ENCODE peak calls at places on chromosomes 1 and 21, in six cellular contexts. One of them, this sample, is unnamed.

GRCh38 chr1:55061000-55061705 is 21.8 kb downstream of the PCSK9 start:
- DNase-seq in upper lobe of right lung: peak; percentile 65
- DNase-seq in breast epithelium: no peak
- DNase-seq in IMR-90: no peak
- DNase-seq in thoracic aorta: no peak
- DNase-seq in HCT116: no peak
- DNase-seq in this sample: no peak

GRCh38 chr1:234600418-234601216 is 9.4 kb downstream of the IRF2BP2 start:
- DNase-seq in IMR-90: no peak
- DNase-seq in thoracic aorta: no peak
- DNase-seq in HCT116: peak; percentile 51
- DNase-seq in breast epithelium: no peak
- DNase-seq in upper lobe of right lung: no peak
- DNase-seq in this sample: no peak

GRCh38 chr1:31769720-31770390 is 5.7 kb upstream of the ADGRB2 start:
- DNase-seq in breast epithelium: peak; percentile 60
- DNase-seq in IMR-90: no peak
- DNase-seq in thoracic aorta: no peak
- DNase-seq in upper lobe of right lung: no peak
- DNase-seq in HCT116: no peak
- DNase-seq in this sample: no peak

GRCh38 chr1:111906816-111907215 is 82.7 kb downstream of the KCND3 start:
- DNase-seq in breast epithelium: no peak
- DNase-seq in thoracic aorta: no peak
- DNase-seq in HCT116: no peak
- DNase-seq in IMR-90: no peak
- DNase-seq in upper lobe of right lung: no peak
- DNase-seq in this sample: no peak

GRCh38 chr1:152479792-152480595 is 30.6 kb upstream of the LCE5A start:
- DNase-seq in IMR-90: peak; percentile 10
- DNase-seq in breast epithelium: no peak
- DNase-seq in upper lobe of right lung: peak; percentile 70
- DNase-seq in HCT116: peak; percentile 63
- DNase-seq in thoracic aorta: no peak
- DNase-seq in this sample: peak; percentile 47

GRCh38 chr1:45353685-45354084 is 13.4 kb upstream of the MUTYH start:
- DNase-seq in IMR-90: no peak
- DNase-seq in upper lobe of right lung: no peak
- DNase-seq in breast epithelium: no peak
- DNase-seq in thoracic aorta: no peak
- DNase-seq in HCT116: no peak
- DNase-seq in this sample: no peak

GRCh38 chr1:180898441-180899219 is 14.1 kb upstream of the KIAA1614 start:
- DNase-seq in upper lobe of right lung: no peak
- DNase-seq in IMR-90: peak; percentile 12
- DNase-seq in HCT116: no peak
- DNase-seq in breast epithelium: no peak
- DNase-seq in thoracic aorta: no peak
- DNase-seq in this sample: no peak

GRCh38 chr1:172935062-172935592 is 115.6 kb downstream of the TNFSF18 start:
- DNase-seq in thoracic aorta: no peak
- DNase-seq in HCT116: no peak
- DNase-seq in breast epithelium: no peak
- DNase-seq in IMR-90: peak; percentile 56
- DNase-seq in upper lobe of right lung: no peak
- DNase-seq in this sample: no peak

GRCh38 chr1:161502641-161503393 is 2.4 kb upstream of the FCGR2A start:
- DNase-seq in thoracic aorta: no peak
- DNase-seq in HCT116: no peak
- DNase-seq in IMR-90: peak; percentile 24
- DNase-seq in breast epithelium: no peak
- DNase-seq in upper lobe of right lung: no peak
- DNase-seq in this sample: no peak

GRCh38 chr1:161510477-161510876 is 5.2 kb downstream of the FCGR2A start:
- DNase-seq in breast epithelium: no peak
- DNase-seq in thoracic aorta: no peak
- DNase-seq in upper lobe of right lung: no peak
- DNase-seq in IMR-90: no peak
- DNase-seq in HCT116: no peak
- DNase-seq in this sample: no peak

GRCh38 chr1:161503394-161503748 is 1.9 kb upstream of the FCGR2A start:
- DNase-seq in upper lobe of right lung: no peak
- DNase-seq in thoracic aorta: no peak
- DNase-seq in HCT116: no peak
- DNase-seq in IMR-90: no peak
- DNase-seq in breast epithelium: no peak
- DNase-seq in this sample: no peak

GRCh38 chr1:161505892-161506173 is 576 bp downstream of the FCGR2A start:
- DNase-seq in thoracic aorta: no peak
- DNase-seq in breast epithelium: no peak
- DNase-seq in upper lobe of right lung: no peak
- DNase-seq in IMR-90: no peak
- DNase-seq in HCT116: no peak
- DNase-seq in this sample: no peak

DNA sequence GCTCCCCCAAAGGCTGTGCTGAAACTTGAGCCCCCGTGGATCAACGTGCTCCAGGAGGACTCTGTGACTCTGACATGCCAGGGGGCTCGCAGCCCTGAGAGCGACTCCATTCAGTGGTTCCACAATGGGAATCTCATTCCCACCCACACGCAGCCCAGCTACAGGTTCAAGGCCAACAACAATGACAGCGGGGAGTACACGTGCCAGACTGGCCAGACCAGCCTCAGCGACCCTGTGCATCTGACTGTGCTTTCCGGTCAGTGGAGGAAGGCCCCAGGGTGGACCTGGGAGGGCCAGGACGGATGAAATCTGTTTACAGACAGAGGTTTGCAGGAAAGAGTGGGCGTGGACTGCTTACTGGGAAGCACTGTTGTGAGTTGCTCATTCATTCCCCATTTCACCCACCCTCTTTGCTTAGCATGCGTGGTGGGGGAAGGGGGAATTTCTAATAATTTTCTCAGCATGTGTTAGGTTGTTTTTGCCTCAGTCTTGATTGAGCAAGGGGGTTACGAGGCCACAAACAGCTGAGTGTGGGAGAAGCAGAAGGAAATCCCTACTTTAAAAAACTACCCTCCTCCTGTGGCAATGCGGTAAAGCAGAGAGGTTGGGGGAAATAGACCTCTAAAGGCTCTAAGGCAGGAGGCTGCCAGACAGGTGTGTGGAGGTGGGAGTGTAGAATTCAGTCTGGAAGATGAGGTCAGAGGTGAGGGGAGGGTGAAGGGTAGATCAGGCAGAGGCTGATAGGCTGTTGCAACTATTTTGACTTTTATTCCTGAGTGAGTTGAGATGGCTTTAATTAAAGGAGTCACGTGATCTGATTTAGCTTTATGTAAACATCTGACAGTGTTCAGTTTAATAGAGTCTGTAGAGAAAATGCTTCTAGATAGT is 1.3 kb downstream of the FCGR2A start:
- DNase-seq in IMR-90: peak; percentile 54
- DNase-seq in thoracic aorta: no peak
- DNase-seq in HCT116: no peak
- DNase-seq in breast epithelium: no peak
- DNase-seq in upper lobe of right lung: peak; percentile 76
- DNase-seq in this sample: no peak
- H3K27ac ChIP-seq in IMR-90: no peak overlapping the region
- H3K27ac ChIP-seq in thoracic aorta: peak overlapping the region; percentile 35
- H3K27ac ChIP-seq in HCT116: no peak overlapping the region
- H3K27ac ChIP-seq in breast epithelium: no peak overlapping the region
- H3K27ac ChIP-seq in upper lobe of right lung: peak overlapping the region; percentile 65
- H3K27ac ChIP-seq in this sample: no peak overlapping the region

GRCh38 chr1:161020573-161021167 is at the start of gene F11R:
- DNase-seq in HCT116: no peak
- DNase-seq in IMR-90: no peak
- DNase-seq in thoracic aorta: no peak
- DNase-seq in breast epithelium: peak; percentile 50
- DNase-seq in upper lobe of right lung: peak; percentile 87
- DNase-seq in this sample: peak; percentile 80

GRCh38 chr1:161021168-161021958 is 411 bp upstream of the F11R start:
- DNase-seq in thoracic aorta: no peak
- DNase-seq in breast epithelium: peak; percentile 99
- DNase-seq in HCT116: peak; percentile 99
- DNase-seq in upper lobe of right lung: peak; percentile 98
- DNase-seq in IMR-90: peak; percentile 20
- DNase-seq in this sample: peak; percentile 99

GRCh38 chr1:161018631-161018930 is 2.4 kb downstream of the F11R start:
- DNase-seq in thoracic aorta: no peak
- DNase-seq in breast epithelium: no peak
- DNase-seq in upper lobe of right lung: no peak
- DNase-seq in HCT116: no peak
- DNase-seq in IMR-90: no peak
- DNase-seq in this sample: no peak

GRCh38 chr1:161019767-161020572 is 982 bp downstream of the F11R start:
- DNase-seq in thoracic aorta: no peak
- DNase-seq in HCT116: no peak
- DNase-seq in upper lobe of right lung: peak; percentile 23
- DNase-seq in IMR-90: no peak
- DNase-seq in breast epithelium: no peak
- DNase-seq in this sample: no peak

DNA sequence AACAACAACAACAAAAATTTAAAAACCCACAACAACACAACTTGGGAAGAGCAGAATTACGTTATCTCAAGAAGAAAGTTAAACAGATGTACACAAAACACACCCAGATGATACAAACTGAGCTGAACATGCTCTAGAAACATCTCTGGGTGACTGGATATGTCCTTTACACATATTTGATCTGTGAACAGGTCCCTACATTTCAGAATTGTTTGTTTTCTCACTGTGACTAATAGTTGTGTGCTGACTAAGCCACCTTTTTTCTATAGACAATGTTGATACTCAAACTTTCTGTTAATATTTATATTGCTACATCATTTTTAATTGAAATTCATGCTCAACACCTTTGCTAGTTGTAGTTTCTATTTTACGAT is 994 bp upstream of the F11R start:
- DNase-seq in breast epithelium: no peak
- DNase-seq in HCT116: no peak
- DNase-seq in upper lobe of right lung: no peak
- DNase-seq in IMR-90: peak; percentile 33
- DNase-seq in thoracic aorta: no peak
- DNase-seq in this sample: no peak
- H3K4me3 ChIP-seq in breast epithelium: peak overlapping the region; percentile 84
- H3K4me3 ChIP-seq in HCT116: peak overlapping the region; percentile 67
- H3K4me3 ChIP-seq in upper lobe of right lung: peak overlapping the region; percentile 69
- H3K4me3 ChIP-seq in IMR-90: no peak overlapping the region
- H3K4me3 ChIP-seq in thoracic aorta: no peak overlapping the region
- H3K4me3 ChIP-seq in this sample: no peak overlapping the region

GRCh38 chr1:147786536-147786935 is 26.1 kb upstream of the GJA5 start:
- DNase-seq in breast epithelium: no peak
- DNase-seq in IMR-90: no peak
- DNase-seq in thoracic aorta: no peak
- DNase-seq in HCT116: no peak
- DNase-seq in upper lobe of right lung: no peak
- DNase-seq in this sample: no peak

GRCh38 chr1:147781056-147781471 is 20.7 kb upstream of the GJA5 start:
- DNase-seq in breast epithelium: no peak
- DNase-seq in thoracic aorta: no peak
- DNase-seq in HCT116: no peak
- DNase-seq in IMR-90: peak; percentile 3
- DNase-seq in upper lobe of right lung: no peak
- DNase-seq in this sample: no peak

GRCh38 chr1:147787765-147788164 is 27.4 kb upstream of the GJA5 start:
- DNase-seq in IMR-90: no peak
- DNase-seq in thoracic aorta: no peak
- DNase-seq in HCT116: no peak
- DNase-seq in upper lobe of right lung: no peak
- DNase-seq in breast epithelium: no peak
- DNase-seq in this sample: no peak

DNA sequence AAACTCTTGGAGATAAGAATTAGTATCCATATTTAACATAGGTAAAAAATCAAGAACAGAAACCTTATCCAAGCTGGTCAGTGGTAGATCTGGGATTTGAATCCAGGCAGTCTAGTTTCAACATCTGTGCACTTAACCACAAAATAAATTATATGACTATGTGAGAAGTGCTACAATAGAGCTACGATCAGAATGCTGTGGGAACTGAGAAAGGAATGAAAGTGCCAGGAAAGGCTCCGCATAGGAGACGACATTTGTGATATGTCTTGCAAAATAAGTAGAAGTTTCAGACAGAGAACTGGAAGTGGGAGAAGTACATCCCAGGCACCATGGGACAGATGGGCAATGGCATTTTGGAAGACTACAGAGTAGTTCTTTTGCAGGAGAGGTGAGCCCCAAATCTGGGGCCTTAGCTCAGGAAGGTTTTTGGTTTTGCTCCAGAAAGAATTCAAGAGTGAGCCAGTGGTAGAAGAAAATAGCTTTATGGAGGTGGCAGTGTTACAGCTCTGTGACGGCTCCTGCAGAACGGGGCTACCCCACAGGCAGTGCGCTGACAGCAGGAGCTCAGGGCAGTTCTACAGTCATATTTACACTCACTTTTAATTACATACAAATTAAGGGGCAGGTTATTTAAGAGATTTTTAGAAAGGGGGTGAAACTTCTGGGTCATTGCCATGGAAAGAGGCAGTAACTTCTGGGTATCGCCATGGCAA is 25.5 kb upstream of the GJA5 start:
- DNase-seq in thoracic aorta: no peak
- DNase-seq in breast epithelium: no peak
- DNase-seq in IMR-90: no peak
- DNase-seq in upper lobe of right lung: no peak
- DNase-seq in HCT116: no peak
- DNase-seq in this sample: no peak
- H3K27ac ChIP-seq in thoracic aorta: no peak overlapping the region
- H3K27ac ChIP-seq in breast epithelium: no peak overlapping the region
- H3K27ac ChIP-seq in IMR-90: no peak overlapping the region
- H3K27ac ChIP-seq in upper lobe of right lung: no peak overlapping the region
- H3K27ac ChIP-seq in HCT116: no peak overlapping the region
- H3K27ac ChIP-seq in this sample: no peak overlapping the region

GRCh38 chr21:32576011-32576410 is 9.3 kb downstream of the TCP10L start:
- DNase-seq in thoracic aorta: no peak
- DNase-seq in HCT116: no peak
- DNase-seq in upper lobe of right lung: no peak
- DNase-seq in breast epithelium: no peak
- DNase-seq in IMR-90: no peak
- DNase-seq in this sample: no peak

GRCh38 chr21:32570456-32570855 is 14.9 kb downstream of the TCP10L start:
- DNase-seq in upper lobe of right lung: no peak
- DNase-seq in HCT116: no peak
- DNase-seq in thoracic aorta: no peak
- DNase-seq in IMR-90: no peak
- DNase-seq in breast epithelium: no peak
- DNase-seq in this sample: no peak

GRCh38 chr21:32574946-32575925 is 10.1 kb downstream of the TCP10L start:
- DNase-seq in breast epithelium: no peak
- DNase-seq in IMR-90: no peak
- DNase-seq in HCT116: no peak
- DNase-seq in upper lobe of right lung: no peak
- DNase-seq in thoracic aorta: no peak
- DNase-seq in this sample: no peak

GRCh38 chr21:32569261-32570230 is 15.8 kb downstream of the TCP10L start:
- DNase-seq in HCT116: peak; percentile 62
- DNase-seq in breast epithelium: peak; percentile 69
- DNase-seq in IMR-90: peak; percentile 79
- DNase-seq in upper lobe of right lung: peak; percentile 89
- DNase-seq in thoracic aorta: no peak
- DNase-seq in this sample: peak; percentile 79

DNA sequence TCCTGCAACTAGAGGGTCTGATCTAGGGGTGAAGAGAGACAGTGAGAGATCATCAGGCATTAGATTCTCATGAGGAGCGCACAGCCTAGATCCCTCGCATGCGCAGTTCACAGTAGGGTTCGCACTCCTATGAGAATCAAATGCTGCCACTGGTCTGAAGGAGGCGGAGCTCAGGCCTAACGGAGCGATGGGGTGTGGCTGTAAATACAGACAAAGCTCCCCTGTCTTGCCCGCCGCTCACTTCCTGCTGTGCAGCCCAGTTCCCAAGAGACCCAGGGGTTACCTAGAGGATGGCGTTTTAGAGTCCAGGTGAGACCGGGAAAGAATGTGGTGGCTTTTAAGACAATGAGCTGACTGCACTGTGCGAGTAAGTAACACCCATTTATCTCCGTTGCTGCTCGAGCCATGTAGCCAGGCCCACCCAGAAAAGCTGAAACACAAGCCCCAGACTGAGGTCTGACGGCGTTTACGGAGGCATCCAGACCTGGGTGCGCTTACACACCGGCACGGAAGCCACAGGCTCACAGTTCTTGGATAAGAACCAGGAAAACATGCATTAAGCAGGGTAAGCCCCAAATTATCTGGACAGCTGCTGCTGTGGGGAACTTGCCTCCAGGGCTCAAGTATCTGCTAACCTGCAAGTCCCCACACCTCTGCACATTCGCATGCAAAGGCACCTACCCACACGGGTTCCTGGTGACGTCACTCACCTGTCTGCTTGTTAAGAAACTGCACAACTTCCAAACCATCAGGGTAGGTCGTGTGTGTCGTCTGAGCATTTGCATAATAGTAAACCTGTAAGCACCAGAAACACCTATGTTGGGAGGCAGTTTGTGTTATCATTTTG is 12.5 kb downstream of the TCP10L start:
- DNase-seq in upper lobe of right lung: no peak
- DNase-seq in IMR-90: no peak
- DNase-seq in thoracic aorta: no peak
- DNase-seq in breast epithelium: peak; percentile 66
- DNase-seq in HCT116: no peak
- DNase-seq in this sample: peak; percentile 54
- H3K4me3 ChIP-seq in upper lobe of right lung: no peak overlapping the region
- H3K4me3 ChIP-seq in IMR-90: no peak overlapping the region
- H3K4me3 ChIP-seq in thoracic aorta: no peak overlapping the region
- H3K4me3 ChIP-seq in breast epithelium: peak overlapping the region; percentile 58
- H3K4me3 ChIP-seq in HCT116: no peak overlapping the region
- H3K4me3 ChIP-seq in this sample: no peak overlapping the region